ENCODE peak calls at places on chromosomes 7 and 10, in six cellular contexts. J is K562, M is HepG2, S is SK-N-SH, F is HCT116, A is GM12878. Q is an unnamed sample.
A peak's percentile ranks its signal among the peaks of the same experiment; 100 is the strongest.

GRCh38 chr7:51139796-51140195 is 176.8 kb downstream of the COBL start:
- DNase-seq in J (no peak), M (no peak), S (no peak), F (no peak), A (no peak), Q (no peak)

GRCh38 chr7:79790863-79791262 is 337.4 kb upstream of the MAGI2 start:
- DNase-seq in J (no peak), M (no peak), S (no peak), F (no peak), A (no peak), Q (no peak)

GRCh38 chr7:126079581-126079980 is 1150.0 kb upstream of the POT1 start:
- DNase-seq in J (no peak), M (no peak), S (no peak), F (no peak), A (peak; percentile 15), Q (no peak)

GRCh38 chr10:128036746-128037542 is 89.3 kb downstream of the MKI67 start:
- DNase-seq in J (no peak), M (no peak), S (no peak), F (peak; percentile 10), A (no peak), Q (no peak)

GRCh38 chr10:126214679-126215078 is 173.6 kb downstream of the ADAM12 start:
- DNase-seq in J (no peak), M (no peak), S (no peak), F (no peak), A (no peak), Q (no peak)

GRCh38 chr7:158603773-158604755 is 16.4 kb upstream of the PTPRN2 start:
- DNase-seq in J (no peak), M (no peak), S (no peak), F (no peak), A (no peak), Q (no peak)

GRCh38 chr7:47478017-47478344 is 103.9 kb downstream of the TNS3 start:
- DNase-seq in J (no peak), M (no peak), S (no peak), F (no peak), A (no peak), Q (no peak)

GRCh38 chr10:131812012-131812403 is 88.8 kb upstream of the PPP2R2D start:
- DNase-seq in J (no peak), M (no peak), S (no peak), F (no peak), A (no peak), Q (no peak)

GRCh38 chr7:149724661-149725425 is 48.5 kb downstream of the ZNF467 start:
- DNase-seq in J (no peak), M (no peak), S (no peak), F (no peak), A (no peak), Q (no peak)

GRCh38 chr7:120273476-120273975 is 551 bp downstream of the KCND2 start:
- DNase-seq in J (no peak), M (peak; percentile 0), S (peak; percentile 54), F (no peak), A (peak; percentile 15), Q (peak; percentile 85)

GRCh38 chr10:86043236-86043635 is 323.4 kb downstream of the GRID1 start:
- DNase-seq in J (no peak), M (no peak), S (no peak), F (no peak), A (no peak), Q (no peak)

GRCh38 chr7:92425311-92425947 is 21.9 kb upstream of the GATAD1 start:
- DNase-seq in J (no peak), M (no peak), S (no peak), F (no peak), A (no peak), Q (peak; percentile 62)

GRCh38 chr10:51867956-51868355 is 168.6 kb upstream of the CSTF2T start:
- DNase-seq in J (no peak), M (no peak), S (no peak), F (no peak), A (no peak), Q (no peak)

GRCh38 chr7:100071018-100071723 is 10.4 kb downstream of the ZNF3 start:
- DNase-seq in J (peak; percentile 18), M (no peak), S (no peak), F (no peak), A (no peak), Q (no peak)

GRCh38 chr10:61964949-61965693 is 63.6 kb downstream of the ARID5B start:
- DNase-seq in J (no peak), M (peak; percentile 93), S (no peak), F (no peak), A (no peak), Q (no peak)

GRCh38 chr10:126017961-126018560 is 121.7 kb downstream of the FANK1 start:
- DNase-seq in J (no peak), M (no peak), S (no peak), F (no peak), A (no peak), Q (no peak)

GRCh38 chr7:103795787-103796186 is 193.7 kb downstream of the RELN start:
- DNase-seq in J (no peak), M (peak; percentile 45), S (no peak), F (no peak), A (no peak), Q (no peak)

GRCh38 chr10:48358838-48359237 is 52.4 kb downstream of the MAPK8 start:
- DNase-seq in J (no peak), M (no peak), S (no peak), F (no peak), A (no peak), Q (no peak)

GRCh38 chr7:85162743-85163142 is 24.1 kb downstream of the SEMA3D start:
- DNase-seq in J (no peak), M (no peak), S (no peak), F (no peak), A (no peak), Q (no peak)

GRCh38 chr7:55575733-55576132 is 3.4 kb upstream of the VOPP1 start:
- DNase-seq in J (no peak), M (no peak), S (no peak), F (no peak), A (no peak), Q (no peak)

GRCh38 chr10:57919864-57920263 is 347.8 kb downstream of the IPMK start:
- DNase-seq in J (no peak), M (no peak), S (no peak), F (no peak), A (no peak), Q (no peak)

GRCh38 chr7:132614428-132615076 is 38.3 kb upstream of the PLXNA4 start:
- DNase-seq in J (no peak), M (no peak), S (no peak), F (no peak), A (no peak), Q (peak; percentile 87)

GRCh38 chr10:51433949-51434348 is 265.4 kb downstream of the CSTF2T start:
- DNase-seq in J (no peak), M (no peak), S (no peak), F (no peak), A (no peak), Q (no peak)

GRCh38 chr10:77504870-77505257 is 132.7 kb downstream of the KCNMA1 start:
- DNase-seq in J (no peak), M (no peak), S (no peak), F (peak; percentile 83), A (no peak), Q (no peak)

GRCh38 chr7:141072548-141073172 is 1.2 kb upstream of the TMEM178B start:
- DNase-seq in J (no peak), M (no peak), S (peak; percentile 84), F (no peak), A (no peak), Q (peak; percentile 70)

GRCh38 chr7:29593458-29593857 is 29.8 kb downstream of the PRR15 start:
- DNase-seq in J (no peak), M (no peak), S (no peak), F (no peak), A (no peak), Q (no peak)

GRCh38 chr7:113764401-113765035 is 154.3 kb downstream of the PPP1R3A start:
- DNase-seq in J (no peak), M (no peak), S (no peak), F (no peak), A (no peak), Q (no peak)

GRCh38 chr7:4136501-4137110 is 545.5 kb upstream of the FOXK1 start:
- DNase-seq in J (no peak), M (peak; percentile 19), S (peak; percentile 59), F (no peak), A (no peak), Q (peak; percentile 53)

GRCh38 chr7:4242706-4243105 is 439.4 kb upstream of the FOXK1 start:
- DNase-seq in J (no peak), M (no peak), S (no peak), F (no peak), A (no peak), Q (no peak)

GRCh38 chr10:132676193-132676891 is 109.6 kb downstream of the NKX6-2 start:
- DNase-seq in J (no peak), M (peak; percentile 7), S (no peak), F (no peak), A (no peak), Q (no peak)

GRCh38 chr10:72321248-72322029 is 33.3 kb downstream of the DNAJB12 start:
- DNase-seq in J (no peak), M (no peak), S (no peak), F (no peak), A (no peak), Q (peak; percentile 11)

GRCh38 chr7:135933509-135934188 is 43.5 kb downstream of the MTPN start:
- DNase-seq in J (no peak), M (no peak), S (no peak), F (no peak), A (no peak), Q (no peak)

GRCh38 chr7:135929249-135929648 is 47.9 kb downstream of the MTPN start:
- DNase-seq in J (no peak), M (no peak), S (no peak), F (no peak), A (no peak), Q (no peak)

GRCh38 chr7:135929692-135930091 is 47.5 kb downstream of the MTPN start:
- DNase-seq in J (peak; percentile 78), M (peak; percentile 8), S (peak; percentile 47), F (no peak), A (no peak), Q (no peak)

GRCh38 chr7:135928136-135928535 is 49.0 kb downstream of the MTPN start:
- DNase-seq in J (no peak), M (no peak), S (no peak), F (no peak), A (no peak), Q (no peak)

GRCh38 chr7:135930565-135931423 is 46.4 kb downstream of the MTPN start:
- DNase-seq in J (no peak), M (no peak), S (peak; percentile 36), F (no peak), A (no peak), Q (peak; percentile 45)
- H3K4me1 ChIP-seq in J (peaks cover 22% of the 10 kb centered on the region), M (no peaks in the 10 kb centered on the region), S (peaks cover 33% of the 10 kb centered on the region), F (no peaks in the 10 kb centered on the region), A (no peaks in the 10 kb centered on the region), Q (peaks cover 16% of the 10 kb centered on the region)

GRCh38 chr10:75084834-75085384 is 26.5 kb upstream of the SAMD8 start:
- DNase-seq in J (no peak), M (no peak), S (no peak), F (no peak), A (no peak), Q (no peak)
- H2AFZ ChIP-seq in J (peak overlapping the region; percentile 63), M (no peak overlapping the region), S (no peak overlapping the region), F (no peak overlapping the region), A (no peak overlapping the region), Q (peak overlapping the region; percentile 91)

GRCh38 chr7:139044813-139045794 is 9.3 kb upstream of the ZC3HAV1L start:
- DNase-seq in J (peak; percentile 51), M (no peak), S (no peak), F (no peak), A (no peak), Q (no peak)
- TF ChIP-seq REST in J (peak; percentile 3), M (no peak), S (no peak), F (no peak), A (no peak), Q (no peak)

GRCh38 chr10:74025380-74025978 is 27.6 kb downstream of the VCL start:
- DNase-seq in J (no peak), M (no peak), S (no peak), F (no peak), A (no peak), Q (no peak)
- H3K4me1 ChIP-seq in J (peaks cover 19% of the 10 kb centered on the region), M (no peaks in the 10 kb centered on the region), S (peaks cover 5% of the 10 kb centered on the region), F (peaks cover 51% of the 10 kb centered on the region), A (no peaks in the 10 kb centered on the region), Q (peaks cover 24% of the 10 kb centered on the region)

Q was measured in GM23338.